ENCODE peak calls at places on chromosome 17, in nine cellular contexts. One of them, this sample, is unnamed.

GRCh38 chr17:64008346-64008745 is 10.2 kb downstream of the PRR29 start:
- DNase-seq in cardiac muscle cell: no peak
- DNase-seq in mammary epithelial cell: no peak
- DNase-seq in left ventricle myocardium inferior: no peak
- DNase-seq in brain microvascular endothelial cell: no peak
- DNase-seq in endodermal cell: no peak
- DNase-seq in sigmoid colon: no peak
- DNase-seq in RWPE1: no peak
- DNase-seq in heart left ventricle: no peak
- DNase-seq in this sample: no peak

GRCh38 chr17:57679356-57679755 is 65.7 kb downstream of the CCDC182 start:
- DNase-seq in sigmoid colon: no peak
- DNase-seq in mammary epithelial cell: no peak
- DNase-seq in left ventricle myocardium inferior: no peak
- DNase-seq in brain microvascular endothelial cell: no peak
- DNase-seq in endodermal cell: peak; percentile 28
- DNase-seq in heart left ventricle: no peak
- DNase-seq in cardiac muscle cell: no peak
- DNase-seq in RWPE1: no peak
- DNase-seq in this sample: no peak

GRCh38 chr17:78185981-78186688 is 717 bp downstream of the TK1 start:
- DNase-seq in brain microvascular endothelial cell: no peak
- DNase-seq in mammary epithelial cell: peak; percentile 41
- DNase-seq in cardiac muscle cell: no peak
- DNase-seq in sigmoid colon: no peak
- DNase-seq in heart left ventricle: peak; percentile 50
- DNase-seq in RWPE1: no peak
- DNase-seq in endodermal cell: peak; percentile 82
- DNase-seq in left ventricle myocardium inferior: peak; percentile 43
- DNase-seq in this sample: peak; percentile 64

GRCh38 chr17:30232015-30232821 is 3.3 kb downstream of the SLC6A4 start:
- DNase-seq in mammary epithelial cell: no peak
- DNase-seq in sigmoid colon: no peak
- DNase-seq in RWPE1: no peak
- DNase-seq in brain microvascular endothelial cell: no peak
- DNase-seq in cardiac muscle cell: no peak
- DNase-seq in left ventricle myocardium inferior: no peak
- DNase-seq in heart left ventricle: no peak
- DNase-seq in endodermal cell: peak; percentile 53
- DNase-seq in this sample: no peak

GRCh38 chr17:60538726-60539125 is 12.7 kb upstream of the APPBP2 start:
- DNase-seq in left ventricle myocardium inferior: no peak
- DNase-seq in heart left ventricle: no peak
- DNase-seq in cardiac muscle cell: no peak
- DNase-seq in endodermal cell: peak; percentile 32
- DNase-seq in sigmoid colon: no peak
- DNase-seq in mammary epithelial cell: no peak
- DNase-seq in brain microvascular endothelial cell: no peak
- DNase-seq in RWPE1: no peak
- DNase-seq in this sample: no peak

GRCh38 chr17:50679008-50679544 is 28.6 kb downstream of the ANKRD40 start:
- DNase-seq in endodermal cell: no peak
- DNase-seq in sigmoid colon: no peak
- DNase-seq in brain microvascular endothelial cell: no peak
- DNase-seq in heart left ventricle: no peak
- DNase-seq in mammary epithelial cell: no peak
- DNase-seq in cardiac muscle cell: no peak
- DNase-seq in left ventricle myocardium inferior: no peak
- DNase-seq in RWPE1: no peak
- DNase-seq in this sample: peak; percentile 35

GRCh38 chr17:72183194-72183685 is 62.4 kb downstream of the SOX9 start:
- DNase-seq in RWPE1: no peak
- DNase-seq in left ventricle myocardium inferior: no peak
- DNase-seq in sigmoid colon: no peak
- DNase-seq in cardiac muscle cell: no peak
- DNase-seq in heart left ventricle: no peak
- DNase-seq in mammary epithelial cell: no peak
- DNase-seq in endodermal cell: no peak
- DNase-seq in brain microvascular endothelial cell: no peak
- DNase-seq in this sample: no peak

GRCh38 chr17:63568563-63568962 is 18.3 kb downstream of the DCAF7 start:
- DNase-seq in RWPE1: no peak
- DNase-seq in mammary epithelial cell: no peak
- DNase-seq in left ventricle myocardium inferior: no peak
- DNase-seq in brain microvascular endothelial cell: no peak
- DNase-seq in heart left ventricle: no peak
- DNase-seq in cardiac muscle cell: no peak
- DNase-seq in sigmoid colon: no peak
- DNase-seq in endodermal cell: peak; percentile 29
- DNase-seq in this sample: no peak

GRCh38 chr17:73551756-73552155 is 92.5 kb downstream of the SDK2 start:
- DNase-seq in cardiac muscle cell: no peak
- DNase-seq in endodermal cell: peak; percentile 87
- DNase-seq in heart left ventricle: no peak
- DNase-seq in RWPE1: no peak
- DNase-seq in brain microvascular endothelial cell: no peak
- DNase-seq in sigmoid colon: no peak
- DNase-seq in mammary epithelial cell: no peak
- DNase-seq in left ventricle myocardium inferior: no peak
- DNase-seq in this sample: no peak

GRCh38 chr17:72182256-72182890 is 61.6 kb downstream of the SOX9 start:
- DNase-seq in brain microvascular endothelial cell: no peak
- DNase-seq in RWPE1: no peak
- DNase-seq in sigmoid colon: no peak
- DNase-seq in mammary epithelial cell: no peak
- DNase-seq in left ventricle myocardium inferior: no peak
- DNase-seq in endodermal cell: peak; percentile 74
- DNase-seq in cardiac muscle cell: no peak
- DNase-seq in heart left ventricle: no peak
- DNase-seq in this sample: no peak

GRCh38 chr17:13550291-13550690 is 51.4 kb downstream of the HS3ST3A1 start:
- DNase-seq in RWPE1: no peak
- DNase-seq in cardiac muscle cell: no peak
- DNase-seq in heart left ventricle: no peak
- DNase-seq in brain microvascular endothelial cell: no peak
- DNase-seq in mammary epithelial cell: peak; percentile 48
- DNase-seq in left ventricle myocardium inferior: no peak
- DNase-seq in endodermal cell: peak; percentile 20
- DNase-seq in sigmoid colon: no peak
- DNase-seq in this sample: no peak

GRCh38 chr17:54876656-54877195 is 23.9 kb upstream of the TOM1L1 start:
- DNase-seq in cardiac muscle cell: no peak
- DNase-seq in endodermal cell: no peak
- DNase-seq in brain microvascular endothelial cell: no peak
- DNase-seq in RWPE1: no peak
- DNase-seq in sigmoid colon: no peak
- DNase-seq in heart left ventricle: no peak
- DNase-seq in left ventricle myocardium inferior: no peak
- DNase-seq in mammary epithelial cell: no peak
- DNase-seq in this sample: no peak

GRCh38 chr17:80220709-80221215 is 535 bp downstream of the SLC26A11 start:
- DNase-seq in sigmoid colon: peak; percentile 78
- DNase-seq in mammary epithelial cell: no peak
- DNase-seq in RWPE1: no peak
- DNase-seq in left ventricle myocardium inferior: no peak
- DNase-seq in brain microvascular endothelial cell: no peak
- DNase-seq in endodermal cell: peak; percentile 70
- DNase-seq in heart left ventricle: peak; percentile 37
- DNase-seq in cardiac muscle cell: peak; percentile 32
- DNase-seq in this sample: no peak

GRCh38 chr17:38454528-38454927 is 26.3 kb downstream of the ARHGAP23 start:
- DNase-seq in RWPE1: peak; percentile 92
- DNase-seq in sigmoid colon: peak; percentile 96
- DNase-seq in mammary epithelial cell: peak; percentile 75
- DNase-seq in brain microvascular endothelial cell: peak; percentile 50
- DNase-seq in endodermal cell: no peak
- DNase-seq in cardiac muscle cell: no peak
- DNase-seq in left ventricle myocardium inferior: peak; percentile 91
- DNase-seq in heart left ventricle: peak; percentile 90
- DNase-seq in this sample: peak; percentile 87

GRCh38 chr17:80426671-80427326 is 11.8 kb downstream of the ENDOV start:
- DNase-seq in brain microvascular endothelial cell: peak; percentile 42
- DNase-seq in sigmoid colon: peak; percentile 79
- DNase-seq in cardiac muscle cell: peak; percentile 85
- DNase-seq in heart left ventricle: peak; percentile 71
- DNase-seq in left ventricle myocardium inferior: peak; percentile 66
- DNase-seq in RWPE1: peak; percentile 87
- DNase-seq in mammary epithelial cell: peak; percentile 46
- DNase-seq in endodermal cell: peak; percentile 98
- DNase-seq in this sample: peak; percentile 75

GRCh38 chr17:79628861-79629547 is 18.2 kb upstream of the RBFOX3 start:
- DNase-seq in left ventricle myocardium inferior: no peak
- DNase-seq in brain microvascular endothelial cell: no peak
- DNase-seq in heart left ventricle: peak; percentile 5
- DNase-seq in mammary epithelial cell: no peak
- DNase-seq in endodermal cell: peak; percentile 27
- DNase-seq in cardiac muscle cell: no peak
- DNase-seq in RWPE1: no peak
- DNase-seq in sigmoid colon: peak; percentile 19
- DNase-seq in this sample: peak; percentile 40

DNA sequence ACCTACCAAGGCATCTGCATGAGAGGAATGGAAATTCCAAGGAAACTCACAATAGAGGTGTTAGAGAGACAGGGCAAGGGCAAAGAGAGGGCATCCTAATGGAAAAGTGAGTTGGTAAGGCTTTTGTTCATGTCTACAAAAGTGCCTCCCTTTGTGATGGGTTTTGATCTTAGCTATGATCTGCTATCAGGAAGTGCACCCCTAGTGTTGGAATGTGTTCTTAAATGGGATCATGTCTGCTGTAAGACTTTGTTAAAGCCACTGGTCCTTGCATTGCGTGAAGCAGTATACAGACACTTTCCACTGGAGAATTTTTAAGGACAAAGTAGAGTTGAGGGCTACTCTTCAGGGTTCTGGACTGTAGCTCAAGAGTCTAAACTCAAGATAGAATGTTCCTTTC is 92.0 kb downstream of the MAP2K6 start:
- DNase-seq in RWPE1: no peak
- DNase-seq in endodermal cell: no peak
- DNase-seq in cardiac muscle cell: no peak
- DNase-seq in brain microvascular endothelial cell: no peak
- DNase-seq in heart left ventricle: no peak
- DNase-seq in mammary epithelial cell: no peak
- DNase-seq in sigmoid colon: no peak
- DNase-seq in left ventricle myocardium inferior: no peak
- DNase-seq in this sample: no peak
- TF ChIP-seq CTCF in RWPE1: no peak
- TF ChIP-seq CTCF in endodermal cell: peak; percentile 68
- TF ChIP-seq CTCF in cardiac muscle cell: peak; percentile 33
- TF ChIP-seq CTCF in brain microvascular endothelial cell: peak; percentile 57
- TF ChIP-seq CTCF in heart left ventricle: no peak
- TF ChIP-seq CTCF in mammary epithelial cell: peak; percentile 44
- TF ChIP-seq CTCF in sigmoid colon: no peak
- TF ChIP-seq CTCF in left ventricle myocardium inferior: peak; percentile 14
- TF ChIP-seq CTCF in this sample: peak; percentile 32

DNA sequence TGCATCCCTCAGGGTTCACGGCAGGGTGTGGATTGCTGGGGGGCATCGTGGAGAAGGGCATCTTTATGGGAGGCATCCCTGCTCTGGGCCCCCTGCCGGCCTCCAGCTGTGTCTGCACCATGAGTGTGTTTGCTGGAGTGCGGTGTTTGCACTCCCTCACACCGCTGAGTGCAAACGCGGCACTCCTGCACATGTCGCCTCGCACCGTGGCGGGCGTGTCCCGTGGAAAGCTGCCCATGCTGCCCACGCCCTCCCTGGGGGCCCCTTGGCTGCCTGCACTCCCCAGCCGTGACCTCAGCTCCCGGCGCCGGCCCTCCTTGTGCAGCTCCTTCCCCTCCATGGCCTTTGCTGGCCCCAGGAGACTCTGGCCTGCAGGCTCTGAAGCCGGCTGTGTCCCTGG is 74.6 kb upstream of the ZNF750 start:
- DNase-seq in mammary epithelial cell: no peak
- DNase-seq in brain microvascular endothelial cell: no peak
- DNase-seq in cardiac muscle cell: no peak
- DNase-seq in left ventricle myocardium inferior: peak; percentile 56
- DNase-seq in heart left ventricle: peak; percentile 45
- DNase-seq in RWPE1: peak; percentile 15
- DNase-seq in endodermal cell: no peak
- DNase-seq in sigmoid colon: no peak
- DNase-seq in this sample: no peak
- H3K27ac ChIP-seq in mammary epithelial cell: no peak overlapping the region
- H3K27ac ChIP-seq in brain microvascular endothelial cell: no peak overlapping the region
- H3K27ac ChIP-seq in cardiac muscle cell: no peak overlapping the region
- H3K27ac ChIP-seq in left ventricle myocardium inferior: peak overlapping the region; percentile 16
- H3K27ac ChIP-seq in heart left ventricle: no peak overlapping the region
- H3K27ac ChIP-seq in RWPE1: peak overlapping the region; percentile 2
- H3K27ac ChIP-seq in endodermal cell: no peak overlapping the region
- H3K27ac ChIP-seq in sigmoid colon: no peak overlapping the region
- H3K27ac ChIP-seq in this sample: no peak overlapping the region

DNA sequence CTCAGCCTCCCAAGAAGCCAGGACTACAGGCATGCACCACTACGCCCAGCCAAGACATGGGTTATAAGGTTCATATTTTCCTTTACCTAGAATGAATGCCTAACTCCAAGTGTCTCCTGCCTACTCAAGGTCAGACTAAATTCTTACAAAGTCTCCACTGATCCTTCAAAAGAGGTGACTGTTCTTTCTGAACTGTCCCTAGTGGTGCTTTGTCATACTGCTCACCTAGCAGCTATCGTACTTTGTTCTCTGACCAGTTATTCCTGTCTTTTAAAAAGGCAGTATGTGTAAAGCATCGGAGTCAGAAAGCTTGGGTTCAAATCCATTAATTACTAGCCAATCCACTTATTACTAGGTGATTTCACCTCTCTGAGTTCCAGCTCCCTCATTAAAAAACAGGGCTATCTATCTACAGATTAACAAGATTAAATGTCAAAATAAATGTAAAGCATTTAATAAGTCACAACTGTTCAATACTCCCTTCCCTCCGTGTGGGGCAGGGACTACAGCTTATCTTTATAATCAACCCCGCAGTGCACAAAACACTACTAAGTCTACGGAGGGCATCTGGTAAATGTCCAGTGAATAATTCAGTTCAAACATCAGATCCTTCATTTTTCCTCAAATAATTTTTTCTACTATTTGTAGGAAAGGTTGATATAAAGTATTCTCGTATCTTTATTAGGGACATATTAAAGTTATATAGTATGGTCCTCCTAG is 20.0 kb upstream of the ITGA2B start:
- DNase-seq in mammary epithelial cell: no peak
- DNase-seq in RWPE1: no peak
- DNase-seq in sigmoid colon: no peak
- DNase-seq in brain microvascular endothelial cell: no peak
- DNase-seq in cardiac muscle cell: no peak
- DNase-seq in heart left ventricle: no peak
- DNase-seq in endodermal cell: no peak
- DNase-seq in left ventricle myocardium inferior: no peak
- DNase-seq in this sample: no peak
- TF ChIP-seq CTCF in mammary epithelial cell: no peak
- TF ChIP-seq CTCF in RWPE1: no peak
- TF ChIP-seq CTCF in sigmoid colon: no peak
- TF ChIP-seq CTCF in brain microvascular endothelial cell: no peak
- TF ChIP-seq CTCF in cardiac muscle cell: no peak
- TF ChIP-seq CTCF in heart left ventricle: no peak
- TF ChIP-seq CTCF in endodermal cell: peak; percentile 65
- TF ChIP-seq CTCF in left ventricle myocardium inferior: no peak
- TF ChIP-seq CTCF in this sample: no peak

DNA sequence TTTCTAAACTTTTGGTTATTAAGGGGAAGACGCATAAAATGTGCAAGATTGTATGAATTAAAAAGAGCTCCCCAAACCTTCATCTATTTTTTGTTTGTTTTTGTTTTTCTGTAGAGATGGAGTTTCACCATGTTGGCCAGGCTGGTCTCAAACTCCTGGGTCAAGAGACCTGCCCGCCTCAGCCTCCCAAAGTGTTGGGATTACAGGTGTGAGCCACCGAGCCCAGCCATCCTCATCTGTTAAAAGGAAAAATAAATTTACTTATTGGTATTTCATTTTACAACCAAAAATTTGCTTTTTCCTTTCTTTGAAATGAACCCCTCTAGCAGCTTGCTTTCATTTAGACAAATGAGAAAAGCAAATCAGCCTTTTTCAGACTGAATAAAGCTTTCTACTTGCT is 23.2 kb downstream of the RNF157 start:
- DNase-seq in heart left ventricle: no peak
- DNase-seq in mammary epithelial cell: no peak
- DNase-seq in left ventricle myocardium inferior: no peak
- DNase-seq in brain microvascular endothelial cell: no peak
- DNase-seq in RWPE1: no peak
- DNase-seq in sigmoid colon: no peak
- DNase-seq in cardiac muscle cell: no peak
- DNase-seq in endodermal cell: no peak
- DNase-seq in this sample: no peak
- H3K27ac ChIP-seq in heart left ventricle: no peak overlapping the region
- H3K27ac ChIP-seq in mammary epithelial cell: no peak overlapping the region
- H3K27ac ChIP-seq in left ventricle myocardium inferior: no peak overlapping the region
- H3K27ac ChIP-seq in brain microvascular endothelial cell: no peak overlapping the region
- H3K27ac ChIP-seq in RWPE1: no peak overlapping the region
- H3K27ac ChIP-seq in sigmoid colon: no peak overlapping the region
- H3K27ac ChIP-seq in cardiac muscle cell: no peak overlapping the region
- H3K27ac ChIP-seq in endodermal cell: no peak overlapping the region
- H3K27ac ChIP-seq in this sample: no peak overlapping the region

This sample was measured in RWPE2.